ENCODE peak calls at places on chromosomes 5 and 9, in nine cellular contexts. T is PC-9; S is IMR-90; Q is effector memory CD4-positive, alpha-beta T cell; X is neural progenitor cell; A is left ventricle myocardium inferior; N is CD8-positive, alpha-beta memory T cell; H is DND-41; L is ovary. K is an unnamed sample. For H3K36me3, the result is how much of the 10 kb centered on the place peaks cover.

GRCh38 chr5:74035521-74035937 is 409.5 kb downstream of the ARHGEF28 start:
- DNase-seq in T (peak), S (peak), Q (no peak), X (no peak), A (no peak), N (no peak), H (no peak), L (peak), K (peak)

GRCh38 chr9:93080406-93080805 is 15.6 kb upstream of the CARD19 start:
- DNase-seq in T (no peak), S (no peak), Q (no peak), X (peak), A (no peak), N (no peak), H (no peak), L (peak), K (no peak)

GRCh38 chr5:144004146-144004545 is 166.3 kb downstream of the YIPF5 start:
- DNase-seq in T (no peak), S (peak), Q (no peak), X (no peak), A (no peak), N (no peak), H (no peak), L (no peak), K (no peak)

GRCh38 chr5:5316333-5316732 is 106.1 kb upstream of the ICE1 start:
- DNase-seq in T (no peak), S (no peak), Q (no peak), X (no peak), A (no peak), N (no peak), H (no peak), L (no peak), K (no peak)

GRCh38 chr9:79012561-79012960 is 559.2 kb upstream of the TLE4 start:
- DNase-seq in T (no peak), S (peak), Q (no peak), X (no peak), A (no peak), N (no peak), H (no peak), L (no peak), K (no peak)

GRCh38 chr9:76789850-76790249 is 25.6 kb downstream of the PCA3 start:
- DNase-seq in T (no peak), S (no peak), Q (no peak), X (no peak), A (no peak), N (no peak), H (no peak), L (no peak), K (no peak)

GRCh38 chr5:24135536-24135935 is 509.2 kb downstream of the CDH10 start:
- DNase-seq in T (no peak), S (no peak), Q (no peak), X (no peak), A (no peak), N (no peak), H (no peak), L (no peak), K (no peak)

GRCh38 chr5:141504216-141504615 is 15.3 kb downstream of the PCDHGC5 start:
- DNase-seq in T (no peak), S (no peak), Q (no peak), X (no peak), A (no peak), N (no peak), H (no peak), L (no peak), K (no peak)

GRCh38 chr5:118195215-118195614 is 793.1 kb downstream of the DTWD2 start:
- DNase-seq in T (no peak), S (no peak), Q (no peak), X (no peak), A (no peak), N (no peak), H (no peak), L (no peak), K (no peak)

GRCh38 chr5:36155291-36155690 is 3.4 kb downstream of the SKP2 start:
- DNase-seq in T (no peak), S (no peak), Q (no peak), X (no peak), A (no peak), N (no peak), H (no peak), L (no peak), K (no peak)
- H3K27ac ChIP-seq in T (no peak), S (no peak), Q (no peak), X (no peak), A (no peak), N (no peak), H (no peak), L (no peak), K (no peak)

DNA sequence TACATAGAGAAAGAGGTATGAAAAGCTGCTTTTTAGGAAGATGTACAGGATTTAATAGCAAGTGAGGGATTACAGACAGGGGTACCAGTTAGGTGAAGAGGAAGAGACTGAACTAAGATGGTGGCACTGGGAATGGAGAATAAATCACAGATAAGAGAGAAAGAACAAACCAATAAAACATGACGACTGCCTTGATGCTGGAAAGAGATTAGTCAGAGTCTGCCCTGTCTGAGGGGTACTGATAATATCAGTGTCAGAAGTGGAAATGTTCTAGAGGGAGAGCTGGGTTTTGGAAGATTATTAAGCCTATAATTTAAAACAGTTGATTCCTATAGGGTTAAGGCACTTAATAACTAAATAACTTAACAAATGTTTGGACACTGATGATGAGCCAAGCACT is 77.7 kb downstream of the NR2F1 start:
- DNase-seq in T (no peak), S (no peak), Q (no peak), X (no peak), A (no peak), N (no peak), H (no peak), L (no peak), K (no peak)
- H3K36me3 ChIP-seq in T (under half), S (under half), Q (under half), X (under half), A (under half), N (under half), H (under half), L (under half), K (under half)

GRCh38 chr5:140322751-140323731 is 20.1 kb upstream of the PFDN1 start:
- DNase-seq in T (peak), S (peak), Q (no peak), X (peak), A (peak), N (no peak), H (no peak), L (no peak), K (peak)

GRCh38 chr5:140319833-140320232 is 16.9 kb upstream of the PFDN1 start:
- DNase-seq in T (peak), S (no peak), Q (no peak), X (no peak), A (no peak), N (no peak), H (no peak), L (no peak), K (no peak)

GRCh38 chr5:140318778-140319177 is 15.9 kb upstream of the PFDN1 start:
- DNase-seq in T (no peak), S (no peak), Q (no peak), X (no peak), A (no peak), N (no peak), H (no peak), L (no peak), K (no peak)

GRCh38 chr5:140324041-140324833 is 21.3 kb upstream of the PFDN1 start:
- DNase-seq in T (peak), S (peak), Q (no peak), X (no peak), A (no peak), N (no peak), H (no peak), L (no peak), K (no peak)

DNA sequence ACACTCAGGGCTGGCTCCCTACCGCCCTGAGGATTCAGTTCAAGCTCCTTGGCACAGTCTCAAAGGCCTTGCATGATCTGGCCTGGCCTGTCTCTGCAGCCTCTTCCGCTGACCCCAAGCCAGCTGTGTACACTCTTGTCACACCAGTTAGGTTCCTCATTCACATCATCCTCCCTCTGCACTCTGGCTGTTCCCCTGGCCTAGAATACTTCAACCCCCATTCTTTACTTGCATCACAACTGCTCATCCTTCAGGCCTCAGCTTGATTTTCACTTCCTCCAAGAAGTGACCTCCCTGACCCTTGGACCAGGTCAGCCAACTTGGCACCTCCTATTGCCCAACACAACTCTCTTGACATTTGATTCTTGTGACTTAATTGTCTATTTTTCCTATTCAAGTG is 18.9 kb upstream of the PFDN1 start:
- DNase-seq in T (peak), S (no peak), Q (no peak), X (no peak), A (peak), N (no peak), H (no peak), L (no peak), K (peak)
- H3K4me3 ChIP-seq in T (no peak), S (no peak), Q (no peak), X (no peak), A (no peak), N (no peak), H (no peak), L (no peak), K (no peak)

GRCh38 chr5:92581690-92582089 is 999.3 kb downstream of the NR2F1-AS1 start:
- DNase-seq in T (no peak), S (no peak), Q (no peak), X (no peak), A (no peak), N (no peak), H (no peak), L (no peak), K (no peak)

GRCh38 chr5:92581249-92581648 is 999.8 kb downstream of the NR2F1-AS1 start:
- DNase-seq in T (no peak), S (no peak), Q (no peak), X (no peak), A (no peak), N (no peak), H (no peak), L (no peak), K (no peak)

GRCh38 chr5:92580814-92581213 is 1000.2 kb downstream of the NR2F1-AS1 start:
- DNase-seq in T (no peak), S (peak), Q (no peak), X (no peak), A (no peak), N (no peak), H (no peak), L (no peak), K (no peak)
- H3K27ac ChIP-seq in T (no peak), S (no peak), Q (no peak), X (no peak), A (no peak), N (no peak), H (no peak), L (no peak), K (no peak)